ENCODE peak calls at places on chromosomes 4 and X, in eight cellular contexts. One of them, this sample, is unnamed.

GRCh38 chrX:40173662-40174593 is 76.2 kb upstream of the BCOR start:
- DNase-seq in naive thymus-derived CD8-positive, alpha-beta T cell: no peak
- DNase-seq in endothelial cell: peak
- DNase-seq in adipocyte: no peak
- DNase-seq in activated T-cell treated with anti-CD3 and anti-CD28 coated beads for 1 hour: peak
- DNase-seq in stimulated activated CD4-positive, alpha-beta T cell treated with anti-CD3 and anti-CD28 coated beads, Interleukin-2, amount 100 ng/mL, for 48 hours: peak
- DNase-seq in cardiac muscle cell: peak
- DNase-seq in NCI-H774: peak
- DNase-seq in this sample: peak

GRCh38 chr4:176302283-176303275 is 17.2 kb upstream of the SPCS3 start:
- DNase-seq in naive thymus-derived CD8-positive, alpha-beta T cell: no peak
- DNase-seq in endothelial cell: no peak
- DNase-seq in adipocyte: peak
- DNase-seq in activated T-cell treated with anti-CD3 and anti-CD28 coated beads for 1 hour: no peak
- DNase-seq in stimulated activated CD4-positive, alpha-beta T cell treated with anti-CD3 and anti-CD28 coated beads, Interleukin-2, amount 100 ng/mL, for 48 hours: no peak
- DNase-seq in cardiac muscle cell: peak
- DNase-seq in NCI-H774: no peak
- DNase-seq in this sample: no peak

GRCh38 chrX:104013158-104013557 is 350 bp downstream of the H2BW1 start:
- DNase-seq in naive thymus-derived CD8-positive, alpha-beta T cell: no peak
- DNase-seq in endothelial cell: no peak
- DNase-seq in adipocyte: no peak
- DNase-seq in activated T-cell treated with anti-CD3 and anti-CD28 coated beads for 1 hour: no peak
- DNase-seq in stimulated activated CD4-positive, alpha-beta T cell treated with anti-CD3 and anti-CD28 coated beads, Interleukin-2, amount 100 ng/mL, for 48 hours: no peak
- DNase-seq in cardiac muscle cell: no peak
- DNase-seq in NCI-H774: no peak
- DNase-seq in this sample: no peak

GRCh38 chrX:42825201-42825600 is 47.2 kb upstream of the PPP1R2C start:
- DNase-seq in naive thymus-derived CD8-positive, alpha-beta T cell: no peak
- DNase-seq in endothelial cell: no peak
- DNase-seq in adipocyte: no peak
- DNase-seq in activated T-cell treated with anti-CD3 and anti-CD28 coated beads for 1 hour: no peak
- DNase-seq in stimulated activated CD4-positive, alpha-beta T cell treated with anti-CD3 and anti-CD28 coated beads, Interleukin-2, amount 100 ng/mL, for 48 hours: no peak
- DNase-seq in cardiac muscle cell: no peak
- DNase-seq in NCI-H774: no peak
- DNase-seq in this sample: no peak

GRCh38 chrX:55710701-55711100 is 6.8 kb upstream of the RRAGB start:
- DNase-seq in naive thymus-derived CD8-positive, alpha-beta T cell: no peak
- DNase-seq in endothelial cell: no peak
- DNase-seq in adipocyte: peak
- DNase-seq in activated T-cell treated with anti-CD3 and anti-CD28 coated beads for 1 hour: no peak
- DNase-seq in stimulated activated CD4-positive, alpha-beta T cell treated with anti-CD3 and anti-CD28 coated beads, Interleukin-2, amount 100 ng/mL, for 48 hours: no peak
- DNase-seq in cardiac muscle cell: peak
- DNase-seq in NCI-H774: no peak
- DNase-seq in this sample: no peak

GRCh38 chr4:153204247-153205027 is at the start of gene TRIM2:
- DNase-seq in naive thymus-derived CD8-positive, alpha-beta T cell: no peak
- DNase-seq in endothelial cell: peak
- DNase-seq in adipocyte: no peak
- DNase-seq in activated T-cell treated with anti-CD3 and anti-CD28 coated beads for 1 hour: no peak
- DNase-seq in stimulated activated CD4-positive, alpha-beta T cell treated with anti-CD3 and anti-CD28 coated beads, Interleukin-2, amount 100 ng/mL, for 48 hours: no peak
- DNase-seq in cardiac muscle cell: peak
- DNase-seq in NCI-H774: peak
- DNase-seq in this sample: peak

GRCh38 chr4:48030470-48030869 is 13.9 kb downstream of the NIPAL1 start:
- DNase-seq in naive thymus-derived CD8-positive, alpha-beta T cell: no peak
- DNase-seq in endothelial cell: no peak
- DNase-seq in adipocyte: peak
- DNase-seq in activated T-cell treated with anti-CD3 and anti-CD28 coated beads for 1 hour: no peak
- DNase-seq in stimulated activated CD4-positive, alpha-beta T cell treated with anti-CD3 and anti-CD28 coated beads, Interleukin-2, amount 100 ng/mL, for 48 hours: no peak
- DNase-seq in cardiac muscle cell: no peak
- DNase-seq in NCI-H774: no peak
- DNase-seq in this sample: no peak

GRCh38 chrX:151988706-151989299 is 14.3 kb upstream of the GABRE start:
- DNase-seq in naive thymus-derived CD8-positive, alpha-beta T cell: no peak
- DNase-seq in endothelial cell: no peak
- DNase-seq in adipocyte: no peak
- DNase-seq in activated T-cell treated with anti-CD3 and anti-CD28 coated beads for 1 hour: no peak
- DNase-seq in stimulated activated CD4-positive, alpha-beta T cell treated with anti-CD3 and anti-CD28 coated beads, Interleukin-2, amount 100 ng/mL, for 48 hours: no peak
- DNase-seq in cardiac muscle cell: peak
- DNase-seq in NCI-H774: no peak
- DNase-seq in this sample: peak

GRCh38 chr4:44740201-44740600 is 13.8 kb upstream of the GNPDA2 start:
- DNase-seq in naive thymus-derived CD8-positive, alpha-beta T cell: no peak
- DNase-seq in endothelial cell: no peak
- DNase-seq in adipocyte: no peak
- DNase-seq in activated T-cell treated with anti-CD3 and anti-CD28 coated beads for 1 hour: no peak
- DNase-seq in stimulated activated CD4-positive, alpha-beta T cell treated with anti-CD3 and anti-CD28 coated beads, Interleukin-2, amount 100 ng/mL, for 48 hours: no peak
- DNase-seq in cardiac muscle cell: no peak
- DNase-seq in NCI-H774: no peak
- DNase-seq in this sample: no peak

GRCh38 chr4:73021634-73022033 is 47.9 kb downstream of the COX18 start:
- DNase-seq in naive thymus-derived CD8-positive, alpha-beta T cell: no peak
- DNase-seq in endothelial cell: no peak
- DNase-seq in adipocyte: peak
- DNase-seq in activated T-cell treated with anti-CD3 and anti-CD28 coated beads for 1 hour: no peak
- DNase-seq in stimulated activated CD4-positive, alpha-beta T cell treated with anti-CD3 and anti-CD28 coated beads, Interleukin-2, amount 100 ng/mL, for 48 hours: no peak
- DNase-seq in cardiac muscle cell: peak
- DNase-seq in NCI-H774: no peak
- DNase-seq in this sample: peak

GRCh38 chrX:140040397-140040796 is 75.1 kb upstream of the CXorf66 start:
- DNase-seq in naive thymus-derived CD8-positive, alpha-beta T cell: no peak
- DNase-seq in endothelial cell: no peak
- DNase-seq in adipocyte: no peak
- DNase-seq in activated T-cell treated with anti-CD3 and anti-CD28 coated beads for 1 hour: no peak
- DNase-seq in stimulated activated CD4-positive, alpha-beta T cell treated with anti-CD3 and anti-CD28 coated beads, Interleukin-2, amount 100 ng/mL, for 48 hours: no peak
- DNase-seq in cardiac muscle cell: no peak
- DNase-seq in NCI-H774: no peak
- DNase-seq in this sample: peak

GRCh38 chr4:51909236-51909703 is 66.3 kb downstream of the DCUN1D4 start:
- DNase-seq in naive thymus-derived CD8-positive, alpha-beta T cell: no peak
- DNase-seq in endothelial cell: no peak
- DNase-seq in adipocyte: no peak
- DNase-seq in activated T-cell treated with anti-CD3 and anti-CD28 coated beads for 1 hour: no peak
- DNase-seq in stimulated activated CD4-positive, alpha-beta T cell treated with anti-CD3 and anti-CD28 coated beads, Interleukin-2, amount 100 ng/mL, for 48 hours: no peak
- DNase-seq in cardiac muscle cell: no peak
- DNase-seq in NCI-H774: no peak
- DNase-seq in this sample: no peak

GRCh38 chrX:42384956-42385355 is 393.0 kb downstream of the PPP1R2C start:
- DNase-seq in naive thymus-derived CD8-positive, alpha-beta T cell: no peak
- DNase-seq in endothelial cell: no peak
- DNase-seq in adipocyte: no peak
- DNase-seq in activated T-cell treated with anti-CD3 and anti-CD28 coated beads for 1 hour: no peak
- DNase-seq in stimulated activated CD4-positive, alpha-beta T cell treated with anti-CD3 and anti-CD28 coated beads, Interleukin-2, amount 100 ng/mL, for 48 hours: no peak
- DNase-seq in cardiac muscle cell: no peak
- DNase-seq in NCI-H774: no peak
- DNase-seq in this sample: no peak